ENCODE peak calls at places on chromosomes 4 and X, in four cellular contexts. W is T-cell, A is EL, Q is small intestine. T is an unnamed sample.
A peak's percentile ranks its signal among the peaks of the same experiment; 100 is the strongest.

GRCh38 chrX:155065035-155065734 is 5.8 kb downstream of the CMC4 start:
- DNase-seq in W (no peak), A (peak; percentile 34), Q (no peak), T (no peak)

GRCh38 chr4:113539408-113539807 is 222.1 kb downstream of the CAMK2D start:
- DNase-seq in W (no peak), A (peak; percentile 80), Q (no peak), T (peak; percentile 68)

GRCh38 chr4:62901101-62901500 is 1508.1 kb downstream of the TECRL start:
- DNase-seq in W (no peak), A (no peak), Q (no peak), T (no peak)

GRCh38 chr4:31015123-31015522 is 295.0 kb downstream of the PCDH7 start:
- DNase-seq in W (no peak), A (no peak), Q (no peak), T (no peak)

GRCh38 chrX:45758738-45759397 is 558.2 kb upstream of the DIPK2B start:
- DNase-seq in W (no peak), A (peak; percentile 58), Q (peak; percentile 30), T (no peak)

GRCh38 chrX:18291006-18291545 is 63.4 kb downstream of the SCML2 start:
- DNase-seq in W (no peak), A (peak; percentile 0), Q (no peak), T (peak; percentile 0)

GRCh38 chrX:14027031-14027430 is 2.7 kb downstream of the GEMIN8 start:
- DNase-seq in W (no peak), A (no peak), Q (no peak), T (no peak)

GRCh38 chrX:154132366-154132765 is 11.7 kb upstream of the OPN1LW start:
- DNase-seq in W (no peak), A (no peak), Q (no peak), T (no peak)

GRCh38 chr4:147837435-147837834 is 105.5 kb downstream of the ARHGAP10 start:
- DNase-seq in W (no peak), A (no peak), Q (no peak), T (peak; percentile 47)

GRCh38 chr4:44016582-44017421 is 431.8 kb downstream of the KCTD8 start:
- DNase-seq in W (no peak), A (no peak), Q (no peak), T (no peak)

GRCh38 chr4:25098964-25099843 is 61.0 kb downstream of the SEPSECS start:
- DNase-seq in W (no peak), A (peak; percentile 80), Q (peak; percentile 35), T (peak; percentile 89)

GRCh38 chr4:112649055-112649408 is 12.1 kb downstream of the LARP7 start:
- DNase-seq in W (no peak), A (no peak), Q (no peak), T (no peak)

GRCh38 chr4:145075742-145076472 is 22.1 kb downstream of the ANAPC10 start:
- DNase-seq in W (no peak), A (no peak), Q (no peak), T (no peak)

GRCh38 chrX:30713061-30713525 is 59.9 kb downstream of the GK start:
- DNase-seq in W (peak; percentile 16), A (peak; percentile 37), Q (peak; percentile 42), T (peak; percentile 52)

GRCh38 chr4:188780686-188781085 is 641.4 kb downstream of the TRIML1 start:
- DNase-seq in W (no peak), A (no peak), Q (no peak), T (peak; percentile 16)

GRCh38 chr4:11367371-11367770 is 61.3 kb downstream of the HS3ST1 start:
- DNase-seq in W (no peak), A (no peak), Q (peak; percentile 5), T (peak; percentile 44)

GRCh38 chr4:135418353-135418752 is 1216.8 kb upstream of the PABPC4L start:
- DNase-seq in W (no peak), A (peak; percentile 12), Q (no peak), T (peak; percentile 8)

GRCh38 chr4:70946944-70947343 is 44.8 kb downstream of the MOB1B start:
- DNase-seq in W (no peak), A (no peak), Q (no peak), T (no peak)

GRCh38 chrX:49243166-49243565 is 7.9 kb downstream of the CCDC22 start:
- DNase-seq in W (no peak), A (no peak), Q (no peak), T (no peak)

GRCh38 chr4:25867781-25868180 is 5.0 kb upstream of the SEL1L3 start:
- DNase-seq in W (no peak), A (no peak), Q (no peak), T (no peak)

GRCh38 chr4:159369256-159369655 is 266.4 kb downstream of the RAPGEF2 start:
- DNase-seq in W (no peak), A (no peak), Q (no peak), T (no peak)

GRCh38 chr4:1239949-1240305 is 9.0 kb downstream of the CTBP1 start:
- DNase-seq in W (no peak), A (no peak), Q (no peak), T (no peak)

GRCh38 chr4:133190098-133190497 is 41.0 kb downstream of the PCDH10 start:
- DNase-seq in W (no peak), A (no peak), Q (no peak), T (no peak)

GRCh38 chr4:183848762-183849161 is 56.3 kb upstream of the STOX2 start:
- DNase-seq in W (no peak), A (no peak), Q (no peak), T (no peak)

GRCh38 chr4:16893141-16893571 is 5.3 kb downstream of the LDB2 start:
- DNase-seq in W (no peak), A (no peak), Q (no peak), T (no peak)

GRCh38 chrX:35289952-35290351 is 347.4 kb downstream of the FAM47B start:
- DNase-seq in W (no peak), A (no peak), Q (no peak), T (no peak)

GRCh38 chrX:16745659-16746058 is 26.2 kb downstream of the SYAP1 start:
- DNase-seq in W (no peak), A (no peak), Q (no peak), T (no peak)

GRCh38 chr4:159400782-159401712 is 298.2 kb downstream of the RAPGEF2 start:
- DNase-seq in W (no peak), A (peak; percentile 53), Q (no peak), T (peak; percentile 46)

GRCh38 chrX:136953867-136954787 is 73.6 kb upstream of the RBMX start:
- DNase-seq in W (peak; percentile 30), A (peak; percentile 65), Q (peak; percentile 57), T (peak; percentile 74)

GRCh38 chr4:73067971-73068394 is 1.5 kb downstream of the COX18 start:
- DNase-seq in W (no peak), A (peak; percentile 13), Q (no peak), T (no peak)

GRCh38 chr4:46676364-46676763 is 232.7 kb downstream of the COX7B2 start:
- DNase-seq in W (no peak), A (no peak), Q (no peak), T (no peak)

GRCh38 chr4:69484011-69484410 is 11.7 kb downstream of the UGT2B4 start:
- DNase-seq in W (no peak), A (no peak), Q (no peak), T (no peak)

GRCh38 chr4:8115916-8116315 is 42.7 kb downstream of the ABLIM2 start:
- DNase-seq in W (no peak), A (no peak), Q (no peak), T (no peak)

T was measured in brain microvascular endothelial cell.